ENCODE peak calls at places on chromosomes 2 and 18, in four cellular contexts. L is activated CD8-positive, alpha-beta memory T cell treated with anti-CD3 and anti-CD28 coated beads, Interleukin-2, amount 10 ng/mL, durations not matched to agents 7 days and 5 days; W is WTC11; N is AG10803. X is an unnamed sample.

GRCh38 chr18:76673281-76674005 is 148.9 kb upstream of the ZNF236 start:
- DNase-seq in N (no peak), L (no peak), W (no peak), X (no peak)

GRCh38 chr18:79447703-79448367 is 52.1 kb downstream of the NFATC1 start:
- DNase-seq in W (no peak), N (no peak), L (no peak), X (no peak)

GRCh38 chr18:2932247-2933181 is 80.4 kb downstream of the LPIN2 start:
- DNase-seq in N (peak; percentile 67), W (peak; percentile 38), L (no peak), X (peak; percentile 11)

GRCh38 chr18:44682871-44683221 is 2.2 kb downstream of the SETBP1 start:
- DNase-seq in L (no peak), W (peak; percentile 44), N (no peak), X (no peak)

GRCh38 chr2:180927030-180927686 is 53.2 kb upstream of the UBE2E3 start:
- DNase-seq in L (no peak), N (no peak), W (no peak), X (no peak)

GRCh38 chr2:18412980-18413793 is 147.3 kb downstream of the RDH14 start:
- DNase-seq in W (no peak), L (no peak), N (peak; percentile 29), X (no peak)

GRCh38 chr2:178512491-178512890 is 32.2 kb downstream of the PLEKHA3 start:
- DNase-seq in L (no peak), N (peak; percentile 32), W (no peak), X (no peak)

GRCh38 chr18:10242922-10243680 is 211.3 kb upstream of the APCDD1 start:
- DNase-seq in L (no peak), W (peak; percentile 30), N (no peak), X (no peak)

GRCh38 chr18:63451774-63452173 is 25.0 kb upstream of the SERPINB5 start:
- DNase-seq in L (no peak), N (no peak), W (no peak), X (no peak)

GRCh38 chr2:204177977-204178522 is 241.5 kb downstream of the ICOS start:
- DNase-seq in L (peak; percentile 75), W (peak; percentile 74), N (peak; percentile 4), X (peak; percentile 27)

GRCh38 chr2:126828471-126828870 is 70.2 kb upstream of the TEX51 start:
- DNase-seq in N (no peak), L (no peak), W (no peak), X (no peak)

GRCh38 chr2:157782057-157782845 is 93.9 kb downstream of the ACVR1 start:
- DNase-seq in W (no peak), L (no peak), N (no peak), X (no peak)

GRCh38 chr2:946073-947005 is 4.3 kb upstream of the SNTG2 start:
- DNase-seq in L (no peak), N (no peak), W (no peak), X (no peak)

GRCh38 chr2:172178035-172178434 is 75.3 kb upstream of the DLX2 start:
- DNase-seq in N (no peak), W (no peak), L (no peak), X (no peak)

GRCh38 chr18:76405761-76406356 is 89.2 kb downstream of the ZNF516 start:
- DNase-seq in W (peak; percentile 60), N (peak; percentile 57), L (peak; percentile 66), X (peak; percentile 50)

GRCh38 chr2:112757265-112757664 is 7.1 kb downstream of the CKAP2L start:
- DNase-seq in N (peak; percentile 44), L (no peak), W (no peak), X (no peak)

GRCh38 chr18:79507546-79508480 is 112.1 kb downstream of the NFATC1 start:
- DNase-seq in L (no peak), W (peak; percentile 21), N (peak; percentile 75), X (no peak)

GRCh38 chr2:29114841-29115609 is at the start of gene CLIP4:
- DNase-seq in L (peak; percentile 71), W (peak; percentile 35), N (peak; percentile 59), X (no peak)

GRCh38 chr2:75003276-75003675 is 44.8 kb downstream of the POLE4 start:
- DNase-seq in W (no peak), N (no peak), L (no peak), X (no peak)

GRCh38 chr2:23669413-23670244 is 257.3 kb downstream of the ATAD2B start:
- DNase-seq in N (peak; percentile 18), L (no peak), W (no peak), X (no peak)

GRCh38 chr18:6878881-6879280 is 149.4 kb downstream of the ARHGAP28 start:
- DNase-seq in W (no peak), L (no peak), N (peak; percentile 53), X (no peak)

GRCh38 chr18:75297731-75298130 is 87.1 kb downstream of the TSHZ1 start:
- DNase-seq in N (peak; percentile 37), W (no peak), L (peak; percentile 14), X (no peak)

GRCh38 chr2:207711750-207712487 is 479 bp downstream of the CCNYL1 start:
- DNase-seq in N (peak; percentile 28), L (peak; percentile 73), W (peak; percentile 54), X (no peak)

GRCh38 chr2:170243898-170244297 is 66.0 kb downstream of the MYO3B start:
- DNase-seq in W (no peak), N (no peak), L (no peak), X (no peak)

GRCh38 chr2:73022024-73022568 is 49.4 kb downstream of the SFXN5 start:
- DNase-seq in N (no peak), W (no peak), L (no peak), X (no peak)

X was measured in iPS DF 6.9.